ENCODE peak calls at places on chromosomes 3 and 15, in five cellular contexts. One of them, this sample, is unnamed.

GRCh38 chr3:131277836-131278497 is 103.6 kb upstream of the NUDT16 start:
- DNase-seq in transverse colon: no peak
- DNase-seq in Panc1: no peak
- DNase-seq in CD8-positive, alpha-beta T cell: no peak
- DNase-seq in PC-9: no peak
- DNase-seq in this sample: peak; percentile 9

GRCh38 chr3:14549256-14549931 is 9.3 kb upstream of the GRIP2 start:
- DNase-seq in CD8-positive, alpha-beta T cell: no peak
- DNase-seq in Panc1: no peak
- DNase-seq in transverse colon: no peak
- DNase-seq in PC-9: no peak
- DNase-seq in this sample: no peak

GRCh38 chr3:78604328-78604727 is 1163.5 kb downstream of the ROBO1 start:
- DNase-seq in transverse colon: no peak
- DNase-seq in Panc1: no peak
- DNase-seq in CD8-positive, alpha-beta T cell: no peak
- DNase-seq in PC-9: no peak
- DNase-seq in this sample: no peak

GRCh38 chr15:98996619-98997018 is 11.0 kb downstream of the PGPEP1L start:
- DNase-seq in transverse colon: no peak
- DNase-seq in CD8-positive, alpha-beta T cell: no peak
- DNase-seq in PC-9: no peak
- DNase-seq in Panc1: no peak
- DNase-seq in this sample: no peak

GRCh38 chr3:158961911-158962310 is 160.1 kb downstream of the MFSD1 start:
- DNase-seq in CD8-positive, alpha-beta T cell: no peak
- DNase-seq in Panc1: no peak
- DNase-seq in transverse colon: no peak
- DNase-seq in PC-9: no peak
- DNase-seq in this sample: no peak

GRCh38 chr15:25508369-25509002 is 69.7 kb upstream of the UBE3A start:
- DNase-seq in Panc1: no peak
- DNase-seq in CD8-positive, alpha-beta T cell: no peak
- DNase-seq in PC-9: no peak
- DNase-seq in transverse colon: no peak
- DNase-seq in this sample: no peak

GRCh38 chr3:45509038-45509767 is 85.3 kb upstream of the LIMD1 start:
- DNase-seq in Panc1: no peak
- DNase-seq in transverse colon: no peak
- DNase-seq in PC-9: no peak
- DNase-seq in CD8-positive, alpha-beta T cell: no peak
- DNase-seq in this sample: peak; percentile 84

GRCh38 chr3:166367947-166368533 is 530.8 kb upstream of the BCHE start:
- DNase-seq in Panc1: no peak
- DNase-seq in CD8-positive, alpha-beta T cell: no peak
- DNase-seq in PC-9: no peak
- DNase-seq in transverse colon: no peak
- DNase-seq in this sample: no peak

GRCh38 chr15:70421197-70421482 is 323.4 kb upstream of the TLE3 start:
- DNase-seq in transverse colon: no peak
- DNase-seq in PC-9: no peak
- DNase-seq in CD8-positive, alpha-beta T cell: no peak
- DNase-seq in Panc1: no peak
- DNase-seq in this sample: no peak

DNA sequence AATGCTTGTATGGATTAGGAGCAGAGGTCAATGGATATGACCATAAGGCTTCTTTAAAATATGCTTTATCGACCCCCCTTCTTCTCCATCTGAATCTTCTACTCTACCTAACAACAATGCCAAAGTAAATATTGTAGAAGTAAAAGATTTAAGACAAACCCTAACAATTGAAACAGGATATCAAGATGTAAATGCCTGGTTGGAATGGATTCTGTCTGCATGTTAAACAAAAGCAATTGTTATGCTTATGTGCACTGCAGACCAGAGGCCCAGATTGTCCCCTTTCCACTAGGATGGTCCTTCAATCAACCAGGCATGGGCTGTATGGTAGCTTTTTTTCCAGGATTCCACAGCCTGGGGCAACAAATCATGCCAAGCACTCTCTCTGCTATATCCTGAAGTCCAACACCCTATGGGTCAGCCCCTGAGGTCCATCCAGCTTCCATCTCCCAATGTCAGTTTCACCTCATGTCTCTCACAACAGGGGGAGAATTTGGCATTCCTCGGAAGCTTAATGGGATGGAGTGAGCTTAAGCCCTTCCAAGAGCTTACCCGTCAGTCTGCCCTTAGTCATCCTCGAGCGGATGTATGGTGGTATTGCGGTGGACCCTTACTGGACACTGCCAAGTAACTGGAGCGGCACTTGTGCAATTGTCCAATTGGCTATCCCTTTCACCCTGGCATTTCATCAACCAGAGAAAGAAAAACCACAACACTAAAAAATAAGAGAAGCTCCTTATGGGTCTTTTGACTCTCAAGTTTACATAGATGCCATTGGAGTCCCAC is 36.1 kb downstream of the ZNF589 start:
- DNase-seq in CD8-positive, alpha-beta T cell: no peak
- DNase-seq in PC-9: no peak
- DNase-seq in Panc1: no peak
- DNase-seq in transverse colon: no peak
- DNase-seq in this sample: no peak
- H3K4me3 ChIP-seq in CD8-positive, alpha-beta T cell: no peak overlapping the region
- H3K4me3 ChIP-seq in PC-9: no peak overlapping the region
- H3K4me3 ChIP-seq in Panc1: no peak overlapping the region
- H3K4me3 ChIP-seq in transverse colon: no peak overlapping the region
- H3K4me3 ChIP-seq in this sample: no peak overlapping the region

GRCh38 chr3:148991219-148992026 is at the start of gene GYG1:
- DNase-seq in PC-9: peak; percentile 77
- DNase-seq in Panc1: no peak
- DNase-seq in CD8-positive, alpha-beta T cell: peak; percentile 79
- DNase-seq in transverse colon: peak; percentile 85
- DNase-seq in this sample: no peak
- TF ChIP-seq CTCF in PC-9: no peak
- TF ChIP-seq CTCF in Panc1: peak; percentile 80
- TF ChIP-seq CTCF in CD8-positive, alpha-beta T cell: peak; percentile 45
- TF ChIP-seq CTCF in transverse colon: no peak
- TF ChIP-seq CTCF in this sample: peak; percentile 26

GRCh38 chr3:183553263-183554026 is 2.1 kb downstream of the KLHL6 start:
- DNase-seq in Panc1: no peak
- DNase-seq in CD8-positive, alpha-beta T cell: no peak
- DNase-seq in transverse colon: no peak
- DNase-seq in PC-9: no peak
- DNase-seq in this sample: no peak
- H3K4me3 ChIP-seq in Panc1: no peak overlapping the region
- H3K4me3 ChIP-seq in CD8-positive, alpha-beta T cell: peak overlapping the region; percentile 48
- H3K4me3 ChIP-seq in transverse colon: no peak overlapping the region
- H3K4me3 ChIP-seq in PC-9: no peak overlapping the region
- H3K4me3 ChIP-seq in this sample: no peak overlapping the region

GRCh38 chr3:56257826-56258225 is 210.4 kb downstream of the ERC2 start:
- DNase-seq in PC-9: no peak
- DNase-seq in transverse colon: no peak
- DNase-seq in CD8-positive, alpha-beta T cell: no peak
- DNase-seq in Panc1: no peak
- DNase-seq in this sample: no peak

GRCh38 chr3:56260262-56260661 is 208.0 kb downstream of the ERC2 start:
- DNase-seq in PC-9: no peak
- DNase-seq in transverse colon: no peak
- DNase-seq in CD8-positive, alpha-beta T cell: no peak
- DNase-seq in Panc1: no peak
- DNase-seq in this sample: no peak

GRCh38 chr3:56251343-56251945 is 216.8 kb downstream of the ERC2 start:
- DNase-seq in CD8-positive, alpha-beta T cell: no peak
- DNase-seq in PC-9: peak; percentile 18
- DNase-seq in transverse colon: peak; percentile 17
- DNase-seq in Panc1: peak; percentile 18
- DNase-seq in this sample: no peak

GRCh38 chr3:56254261-56254660 is 214.0 kb downstream of the ERC2 start:
- DNase-seq in CD8-positive, alpha-beta T cell: no peak
- DNase-seq in PC-9: no peak
- DNase-seq in transverse colon: no peak
- DNase-seq in Panc1: no peak
- DNase-seq in this sample: no peak

GRCh38 chr3:56254835-56255234 is 213.4 kb downstream of the ERC2 start:
- DNase-seq in CD8-positive, alpha-beta T cell: no peak
- DNase-seq in Panc1: no peak
- DNase-seq in PC-9: no peak
- DNase-seq in transverse colon: no peak
- DNase-seq in this sample: no peak
- TF ChIP-seq CTCF in CD8-positive, alpha-beta T cell: no peak
- TF ChIP-seq CTCF in Panc1: peak; percentile 18
- TF ChIP-seq CTCF in PC-9: peak; percentile 36
- TF ChIP-seq CTCF in transverse colon: peak; percentile 36
- TF ChIP-seq CTCF in this sample: peak; percentile 41

GRCh38 chr15:52709172-52709979 is 30.2 kb upstream of the ATOSA start:
- DNase-seq in PC-9: peak; percentile 39
- DNase-seq in Panc1: no peak
- DNase-seq in CD8-positive, alpha-beta T cell: no peak
- DNase-seq in transverse colon: peak; percentile 85
- DNase-seq in this sample: no peak
- H3K4me3 ChIP-seq in PC-9: no peak overlapping the region
- H3K4me3 ChIP-seq in Panc1: no peak overlapping the region
- H3K4me3 ChIP-seq in CD8-positive, alpha-beta T cell: no peak overlapping the region
- H3K4me3 ChIP-seq in transverse colon: no peak overlapping the region
- H3K4me3 ChIP-seq in this sample: no peak overlapping the region

DNA sequence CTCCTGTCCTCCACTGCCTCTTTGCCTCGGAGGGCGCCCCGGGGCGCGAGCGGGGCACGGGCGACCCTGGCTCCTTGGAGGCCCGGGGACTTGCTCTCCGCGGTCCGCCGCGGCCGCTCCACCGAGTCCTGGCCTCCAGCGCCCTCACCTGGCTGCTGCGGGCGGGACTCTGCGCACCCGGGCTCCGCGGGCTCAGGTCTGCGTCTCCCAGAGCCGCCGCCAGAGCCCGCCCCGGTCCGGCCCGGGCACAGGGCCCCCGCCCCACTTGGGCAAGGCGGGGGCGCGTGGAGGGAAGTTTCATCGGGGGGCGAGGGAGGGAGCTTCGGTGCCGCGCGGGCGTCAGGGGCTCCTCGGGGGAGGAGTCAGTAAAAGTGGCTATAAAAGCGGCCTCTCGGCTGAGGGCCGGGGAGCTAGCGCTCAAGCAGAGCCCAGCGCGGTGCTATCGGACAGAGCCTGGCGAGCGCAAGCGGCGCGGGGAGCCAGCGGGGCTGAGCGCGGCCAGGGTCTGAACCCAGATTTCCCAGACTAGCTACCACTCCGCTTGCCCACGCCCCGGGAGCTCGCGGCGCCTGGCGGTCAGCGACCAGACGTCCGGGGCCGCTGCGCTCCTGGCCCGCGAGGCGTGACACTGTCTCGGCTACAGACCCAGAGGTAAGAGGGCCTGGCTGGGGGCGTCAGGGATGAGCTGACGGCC is at the start of gene CEMIP:
- DNase-seq in Panc1: no peak
- DNase-seq in transverse colon: peak; percentile 82
- DNase-seq in PC-9: peak; percentile 86
- DNase-seq in CD8-positive, alpha-beta T cell: no peak
- DNase-seq in this sample: no peak
- TF ChIP-seq CTCF in Panc1: peak; percentile 97
- TF ChIP-seq CTCF in transverse colon: peak; percentile 81
- TF ChIP-seq CTCF in PC-9: peak; percentile 82
- TF ChIP-seq CTCF in CD8-positive, alpha-beta T cell: no peak
- TF ChIP-seq CTCF in this sample: peak; percentile 72

GRCh38 chr15:41557673-41558399 is 1.2 kb upstream of the TYRO3 start:
- DNase-seq in Panc1: no peak
- DNase-seq in CD8-positive, alpha-beta T cell: peak; percentile 86
- DNase-seq in PC-9: peak; percentile 60
- DNase-seq in transverse colon: peak; percentile 60
- DNase-seq in this sample: no peak
- H3K4me3 ChIP-seq in Panc1: peak overlapping the region; percentile 77
- H3K4me3 ChIP-seq in CD8-positive, alpha-beta T cell: peak overlapping the region; percentile 4
- H3K4me3 ChIP-seq in PC-9: peak overlapping the region; percentile 62
- H3K4me3 ChIP-seq in transverse colon: no peak overlapping the region
- H3K4me3 ChIP-seq in this sample: peak overlapping the region; percentile 53

DNA sequence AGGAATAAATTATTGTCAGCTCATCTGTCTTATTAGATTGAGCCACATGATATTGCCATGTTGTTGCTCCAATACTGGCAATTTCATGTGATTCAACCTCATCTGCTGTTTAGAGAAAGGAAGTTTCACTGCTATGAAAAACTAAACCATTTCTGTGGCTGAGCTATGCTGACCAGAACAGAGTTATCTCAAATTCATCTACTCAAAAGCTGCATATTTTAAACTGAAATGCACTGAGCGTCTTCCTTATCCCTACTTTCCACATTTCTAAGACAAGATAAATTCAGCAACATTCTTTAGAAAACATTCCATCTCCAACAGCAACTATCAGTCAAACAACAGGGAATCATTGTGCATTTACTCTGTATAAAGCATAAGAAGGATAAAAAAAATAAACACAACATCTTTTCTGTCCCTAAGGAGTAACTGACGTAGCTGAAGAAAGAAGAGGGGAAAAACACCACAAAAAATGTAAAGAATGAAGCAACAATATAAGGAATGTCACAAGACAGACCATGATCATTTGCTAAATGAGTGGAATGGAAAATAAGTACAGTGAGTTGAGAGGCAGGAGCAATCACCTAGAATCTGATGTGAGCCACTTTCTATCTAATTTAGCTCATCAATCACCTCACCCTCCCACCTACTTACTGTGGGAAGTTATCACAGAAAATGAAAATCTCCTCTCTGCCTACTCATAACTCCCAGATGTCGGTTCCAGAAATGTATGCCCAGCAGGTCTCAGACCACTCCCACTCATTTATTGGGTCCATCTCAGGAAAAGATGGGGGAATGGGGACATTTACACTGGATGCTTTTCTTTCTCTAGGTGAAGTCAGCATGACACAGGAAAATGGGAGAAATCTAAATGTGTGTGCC is 271.2 kb downstream of the FHIT start:
- DNase-seq in Panc1: no peak
- DNase-seq in transverse colon: no peak
- DNase-seq in CD8-positive, alpha-beta T cell: no peak
- DNase-seq in PC-9: no peak
- DNase-seq in this sample: no peak
- TF ChIP-seq CTCF in Panc1: no peak
- TF ChIP-seq CTCF in transverse colon: no peak
- TF ChIP-seq CTCF in CD8-positive, alpha-beta T cell: no peak
- TF ChIP-seq CTCF in PC-9: no peak
- TF ChIP-seq CTCF in this sample: no peak